ENCODE peak calls at places on chromosomes 1 and 21, in eight cellular contexts. I is prostate gland; Q is activated CD8-positive, alpha-beta memory T cell treated with anti-CD3 and anti-CD28 coated beads, Interleukin-2, amount 50 U/mL, for 48 hours; N is NCI-H187; E is stimulated activated CD4-positive, alpha-beta T cell treated with anti-CD3 and anti-CD28 coated beads, Interleukin-4, amount 100 ng/mL, for 24 hours; T is foreskin fibroblast; P is upper lobe of right lung; D is AG04449. S is an unnamed sample.

GRCh38 chr21:37367301-37367757 is 756 bp downstream of the DYRK1A start:
- DNase-seq in I (no peak), Q (peak), N (no peak), E (no peak), T (peak), P (no peak), D (no peak), S (no peak)

GRCh38 chr1:241470908-241471610 is 48.5 kb downstream of the FH start:
- DNase-seq in I (no peak), Q (no peak), N (no peak), E (no peak), T (no peak), P (no peak), D (no peak), S (no peak)

GRCh38 chr1:226233293-226233692 is 9.8 kb downstream of the MIXL1 start:
- DNase-seq in I (no peak), Q (no peak), N (no peak), E (no peak), T (no peak), P (no peak), D (no peak), S (no peak)

GRCh38 chr21:33769057-33769456 is 126.8 kb downstream of the ITSN1 start:
- DNase-seq in I (no peak), Q (no peak), N (no peak), E (no peak), T (no peak), P (no peak), D (no peak), S (no peak)

GRCh38 chr21:45013271-45013841 is 61.0 kb upstream of the ADARB1 start:
- DNase-seq in I (no peak), Q (no peak), N (no peak), E (no peak), T (no peak), P (peak), D (no peak), S (no peak)

GRCh38 chr1:94522304-94522703 is 19.3 kb downstream of the F3 start:
- DNase-seq in I (peak), Q (no peak), N (no peak), E (no peak), T (peak), P (no peak), D (no peak), S (no peak)

GRCh38 chr1:113677250-113678158 is 81.8 kb downstream of the PHTF1 start:
- DNase-seq in I (no peak), Q (no peak), N (no peak), E (no peak), T (peak), P (no peak), D (no peak), S (peak)

GRCh38 chr1:191953516-191953915 is 204.7 kb upstream of the RGS18 start:
- DNase-seq in I (no peak), Q (no peak), N (no peak), E (no peak), T (no peak), P (no peak), D (no peak), S (no peak)

GRCh38 chr21:26148071-26148470 is 22.5 kb downstream of the APP start:
- DNase-seq in I (no peak), Q (no peak), N (no peak), E (no peak), T (no peak), P (no peak), D (no peak), S (no peak)

GRCh38 chr1:54577612-54578011 is 29.6 kb downstream of the ACOT11 start:
- DNase-seq in I (no peak), Q (no peak), N (no peak), E (no peak), T (peak), P (peak), D (no peak), S (no peak)

GRCh38 chr1:212491454-212491853 is 58.7 kb downstream of the NENF start:
- DNase-seq in I (no peak), Q (no peak), N (no peak), E (no peak), T (no peak), P (no peak), D (no peak), S (no peak)

GRCh38 chr1:234409328-234409727 is 36.1 kb downstream of the COA6 start:
- DNase-seq in I (no peak), Q (no peak), N (no peak), E (peak), T (no peak), P (no peak), D (no peak), S (peak)

GRCh38 chr1:7513081-7513480 is 258.0 kb upstream of the VAMP3 start:
- DNase-seq in I (no peak), Q (no peak), N (no peak), E (no peak), T (no peak), P (no peak), D (no peak), S (no peak)

GRCh38 chr1:216045400-216045799 is 377.8 kb downstream of the USH2A start:
- DNase-seq in I (no peak), Q (no peak), N (no peak), E (no peak), T (peak), P (no peak), D (peak), S (peak)

GRCh38 chr21:34602061-34602460 is 12.9 kb downstream of the RCAN1 start:
- DNase-seq in I (no peak), Q (no peak), N (peak), E (no peak), T (no peak), P (no peak), D (no peak), S (no peak)

GRCh38 chr1:81391100-81391828 is 409.5 kb upstream of the ADGRL2 start:
- DNase-seq in I (no peak), Q (no peak), N (no peak), E (no peak), T (no peak), P (no peak), D (no peak), S (no peak)

GRCh38 chr1:40948741-40949528 is 30.6 kb upstream of the CTPS1 start:
- DNase-seq in I (peak), Q (peak), N (peak), E (peak), T (peak), P (no peak), D (no peak), S (no peak)

GRCh38 chr1:223519116-223519515 is 125.9 kb downstream of the CCDC185 start:
- DNase-seq in I (no peak), Q (no peak), N (no peak), E (no peak), T (no peak), P (no peak), D (no peak), S (no peak)

GRCh38 chr1:67766117-67766978 is 66.9 kb downstream of the GNG12 start:
- DNase-seq in I (no peak), Q (peak), N (peak), E (peak), T (peak), P (no peak), D (peak), S (peak)

GRCh38 chr1:173294853-173295252 is 87.7 kb upstream of the TNFSF4 start:
- DNase-seq in I (no peak), Q (no peak), N (no peak), E (no peak), T (no peak), P (no peak), D (no peak), S (peak)

GRCh38 chr1:21937372-21938121 is 437 bp upstream of the HSPG2 start:
- DNase-seq in I (peak), Q (peak), N (peak), E (peak), T (peak), P (peak), D (no peak), S (no peak)

GRCh38 chr21:45365608-45366241 is 39.2 kb upstream of the COL18A1 start:
- DNase-seq in I (no peak), Q (no peak), N (no peak), E (no peak), T (peak), P (no peak), D (peak), S (peak)

GRCh38 chr1:205545001-205545919 is 40.8 kb downstream of the CDK18 start:
- DNase-seq in I (no peak), Q (peak), N (no peak), E (no peak), T (no peak), P (no peak), D (no peak), S (no peak)

GRCh38 chr1:17009706-17010105 is 2.0 kb downstream of the ATP13A2 start:
- DNase-seq in I (no peak), Q (no peak), N (no peak), E (no peak), T (no peak), P (no peak), D (no peak), S (no peak)

GRCh38 chr1:145994391-145995120 is 1.8 kb downstream of the TXNIP start:
- DNase-seq in I (no peak), Q (no peak), N (no peak), E (peak), T (no peak), P (no peak), D (no peak), S (no peak)

S was measured in non-pigmented ciliary epithelial cell.